ENCODE peak calls at places on chromosomes 13 and 19, in eight cellular contexts. V is breast epithelium, N is transverse colon, P is K562, B is GM12878, J is H1, Z is spleen, Y is sigmoid colon. M is an unnamed sample.

GRCh38 chr13:113129480-113129879 is 6.9 kb downstream of the F10 start:
- DNase-seq in J (no peak), B (no peak), V (peak; percentile 19), Y (no peak), Z (peak; percentile 59), N (no peak), P (no peak), M (no peak)

GRCh38 chr13:26036383-26036782 is 15.4 kb downstream of the SHISA2 start:
- DNase-seq in J (no peak), P (no peak), Z (no peak), N (no peak), Y (no peak), B (no peak), V (no peak), M (no peak)

GRCh38 chr13:24133396-24133795 is 27.1 kb upstream of the SPATA13 start:
- DNase-seq in P (no peak), Y (no peak), Z (no peak), N (no peak), V (no peak), B (no peak), J (no peak), M (no peak)

GRCh38 chr19:15479391-15480345 is at the start of gene PGLYRP2:
- DNase-seq in Z (no peak), Y (no peak), P (no peak), J (no peak), V (peak; percentile 74), B (no peak), N (no peak), M (no peak)

GRCh38 chr13:26965058-26965380 is 204.4 kb upstream of the GPR12 start:
- DNase-seq in Z (no peak), N (peak; percentile 56), P (no peak), J (no peak), B (no peak), Y (peak; percentile 25), V (no peak), M (no peak)

GRCh38 chr19:30170081-30170480 is 202.1 kb upstream of the ZNF536 start:
- DNase-seq in V (no peak), Z (no peak), N (no peak), B (no peak), P (no peak), J (no peak), Y (no peak), M (no peak)

GRCh38 chr19:48925240-48925843 is 8.2 kb upstream of the DHDH start:
- DNase-seq in V (no peak), J (no peak), P (no peak), Z (no peak), N (no peak), B (no peak), Y (no peak), M (no peak)

GRCh38 chr19:23762884-23763711 is 4.4 kb upstream of the ZNF681 start:
- DNase-seq in N (peak; percentile 93), Y (peak; percentile 83), P (peak; percentile 86), Z (peak; percentile 91), J (peak; percentile 86), B (peak; percentile 32), V (peak; percentile 91), M (no peak)

GRCh38 chr13:29849731-29850212 is 645 bp downstream of the UBL3 start:
- DNase-seq in N (peak; percentile 69), Y (peak; percentile 85), J (peak; percentile 56), V (peak; percentile 65), P (peak; percentile 18), B (no peak), Z (peak; percentile 92), M (peak; percentile 50)

GRCh38 chr19:38715540-38715939 is 28.7 kb downstream of the CAPN12 start:
- DNase-seq in B (no peak), N (no peak), V (no peak), P (no peak), J (no peak), Z (no peak), Y (no peak), M (no peak)
- TF ChIP-seq POLR2AphosphoS5 in B (no peak), N (no peak), V (no peak), P (no peak), J (no peak), Z (no peak), Y (no peak), M (no peak)

DNA sequence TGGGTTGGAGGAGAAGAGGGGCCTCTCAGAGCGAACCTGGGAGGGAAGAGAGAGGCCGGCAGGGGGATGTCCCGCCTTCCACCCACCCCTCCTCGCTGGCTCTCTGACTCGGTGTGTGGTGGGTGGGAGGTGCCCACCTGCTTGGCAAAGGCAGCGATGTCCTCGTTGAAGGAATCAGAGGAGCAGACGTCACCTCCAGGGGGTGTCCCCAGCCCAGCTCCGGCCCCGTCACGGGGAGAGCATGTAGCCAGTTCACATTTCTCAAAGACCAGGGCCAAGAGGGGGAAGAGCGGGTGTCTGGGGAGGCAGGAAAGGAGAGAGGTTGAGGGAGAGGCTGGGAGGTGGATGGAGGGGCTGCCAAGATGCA is 2.7 kb downstream of the MEIS3 start:
- DNase-seq in Y (no peak), B (no peak), P (no peak), V (no peak), N (no peak), Z (no peak), J (no peak), M (no peak)
- H3K27me3 ChIP-seq in Y (peaks cover 70% of the 10 kb centered on the region), B (peaks cover 16% of the 10 kb centered on the region), P (peaks cover 71% of the 10 kb centered on the region), V (peaks cover 25% of the 10 kb centered on the region), N (peaks cover 69% of the 10 kb centered on the region), Z (peaks cover 94% of the 10 kb centered on the region), J (peaks cover 53% of the 10 kb centered on the region), M (peaks cover 67% of the 10 kb centered on the region)

GRCh38 chr13:48400820-48401219 is 12.1 kb downstream of the LPAR6 start:
- DNase-seq in V (no peak), Y (no peak), B (peak; percentile 25), Z (no peak), J (no peak), P (no peak), N (no peak), M (no peak)
- H3K27ac ChIP-seq in V (peak overlapping the region; percentile 82), Y (peak overlapping the region; percentile 69), B (peak overlapping the region; percentile 0), Z (peak overlapping the region; percentile 82), J (no peak overlapping the region), P (no peak overlapping the region), N (peak overlapping the region; percentile 34), M (no peak overlapping the region)

GRCh38 chr19:35644987-35645679 is 3.0 kb upstream of the COX6B1 start:
- DNase-seq in B (no peak), P (peak; percentile 86), Y (peak; percentile 93), V (peak; percentile 76), J (peak; percentile 98), N (peak; percentile 92), Z (peak; percentile 92), M (peak; percentile 80)

GRCh38 chr19:35644206-35644986 is 2.9 kb downstream of the ETV2 start:
- DNase-seq in N (peak; percentile 98), B (peak; percentile 74), Z (peak; percentile 99), J (peak; percentile 95), V (peak; percentile 93), P (peak; percentile 92), Y (peak; percentile 98), M (peak; percentile 85)

GRCh38 chr19:35642312-35642711 is 767 bp downstream of the ETV2 start:
- DNase-seq in Y (no peak), B (no peak), P (no peak), J (peak; percentile 51), Z (no peak), N (no peak), V (no peak), M (no peak)

GRCh38 chr19:35642798-35643254 is 1.3 kb downstream of the ETV2 start:
- DNase-seq in P (no peak), B (no peak), N (no peak), V (no peak), Z (no peak), Y (no peak), J (no peak), M (no peak)

GRCh38 chr19:35643255-35644205 is 2.0 kb downstream of the ETV2 start:
- DNase-seq in B (peak; percentile 59), P (peak; percentile 85), Y (peak; percentile 90), V (peak; percentile 78), N (peak; percentile 91), J (peak; percentile 93), Z (peak; percentile 96), M (peak; percentile 75)
- TF ChIP-seq POLR2AphosphoS5 in B (peak; percentile 85), P (peak; percentile 81), Y (peak; percentile 35), V (peak; percentile 23), N (peak; percentile 71), J (peak; percentile 64), Z (peak; percentile 89), M (no peak)